ENCODE peak calls at places on chromosomes 7 and 10, in nine cellular contexts. One of them, this sample, is unnamed.

GRCh38 chr7:95549818-95550529 is 46.3 kb downstream of the PDK4 start:
- DNase-seq in pancreas: peak
- DNase-seq in AG09319: peak
- DNase-seq in GM13977: peak
- DNase-seq in tibial nerve: peak
- DNase-seq in astrocyte of the cerebellum: peak
- DNase-seq in upper lobe of right lung: peak
- DNase-seq in BE2C: no peak
- DNase-seq in CD8-positive, alpha-beta T cell: no peak
- DNase-seq in this sample: peak

GRCh38 chr10:86801995-86802394 is 45.6 kb downstream of the BMPR1A start:
- DNase-seq in tibial nerve: no peak
- DNase-seq in pancreas: no peak
- DNase-seq in astrocyte of the cerebellum: no peak
- DNase-seq in upper lobe of right lung: no peak
- DNase-seq in BE2C: no peak
- DNase-seq in GM13977: no peak
- DNase-seq in CD8-positive, alpha-beta T cell: no peak
- DNase-seq in AG09319: no peak
- DNase-seq in this sample: no peak

GRCh38 chr10:133131053-133131452 is 29.0 kb upstream of the KNDC1 start:
- DNase-seq in tibial nerve: no peak
- DNase-seq in GM13977: no peak
- DNase-seq in pancreas: peak
- DNase-seq in CD8-positive, alpha-beta T cell: no peak
- DNase-seq in BE2C: no peak
- DNase-seq in upper lobe of right lung: no peak
- DNase-seq in astrocyte of the cerebellum: no peak
- DNase-seq in AG09319: no peak
- DNase-seq in this sample: no peak

GRCh38 chr10:24202181-24202570 is 6.8 kb upstream of the KIAA1217 start:
- DNase-seq in BE2C: no peak
- DNase-seq in CD8-positive, alpha-beta T cell: no peak
- DNase-seq in upper lobe of right lung: no peak
- DNase-seq in AG09319: no peak
- DNase-seq in tibial nerve: no peak
- DNase-seq in pancreas: no peak
- DNase-seq in GM13977: no peak
- DNase-seq in astrocyte of the cerebellum: no peak
- DNase-seq in this sample: no peak

GRCh38 chr10:15344876-15345285 is 26.2 kb downstream of the FAM171A1 start:
- DNase-seq in upper lobe of right lung: no peak
- DNase-seq in AG09319: no peak
- DNase-seq in BE2C: no peak
- DNase-seq in GM13977: no peak
- DNase-seq in tibial nerve: no peak
- DNase-seq in CD8-positive, alpha-beta T cell: no peak
- DNase-seq in astrocyte of the cerebellum: peak
- DNase-seq in pancreas: no peak
- DNase-seq in this sample: peak

GRCh38 chr10:105605873-105606272 is 964.8 kb downstream of the SORCS3 start:
- DNase-seq in upper lobe of right lung: no peak
- DNase-seq in pancreas: no peak
- DNase-seq in AG09319: no peak
- DNase-seq in astrocyte of the cerebellum: no peak
- DNase-seq in BE2C: no peak
- DNase-seq in CD8-positive, alpha-beta T cell: no peak
- DNase-seq in GM13977: no peak
- DNase-seq in tibial nerve: no peak
- DNase-seq in this sample: no peak

GRCh38 chr10:117186832-117187615 is 10.3 kb upstream of the KCNK18 start:
- DNase-seq in pancreas: no peak
- DNase-seq in GM13977: no peak
- DNase-seq in AG09319: no peak
- DNase-seq in BE2C: no peak
- DNase-seq in CD8-positive, alpha-beta T cell: no peak
- DNase-seq in astrocyte of the cerebellum: no peak
- DNase-seq in upper lobe of right lung: no peak
- DNase-seq in tibial nerve: no peak
- DNase-seq in this sample: no peak

GRCh38 chr10:69641261-69641980 is 11.4 kb downstream of the FAM241B start:
- DNase-seq in GM13977: no peak
- DNase-seq in CD8-positive, alpha-beta T cell: no peak
- DNase-seq in pancreas: no peak
- DNase-seq in tibial nerve: no peak
- DNase-seq in AG09319: no peak
- DNase-seq in BE2C: no peak
- DNase-seq in upper lobe of right lung: peak
- DNase-seq in astrocyte of the cerebellum: no peak
- DNase-seq in this sample: no peak

GRCh38 chr7:64736575-64736974 is 57.7 kb upstream of the ZNF138 start:
- DNase-seq in upper lobe of right lung: no peak
- DNase-seq in AG09319: no peak
- DNase-seq in pancreas: peak
- DNase-seq in BE2C: no peak
- DNase-seq in astrocyte of the cerebellum: no peak
- DNase-seq in GM13977: no peak
- DNase-seq in tibial nerve: no peak
- DNase-seq in CD8-positive, alpha-beta T cell: no peak
- DNase-seq in this sample: no peak

GRCh38 chr10:94194256-94194655 is 168.5 kb downstream of the NOC3L start:
- DNase-seq in GM13977: no peak
- DNase-seq in tibial nerve: no peak
- DNase-seq in astrocyte of the cerebellum: no peak
- DNase-seq in AG09319: no peak
- DNase-seq in CD8-positive, alpha-beta T cell: no peak
- DNase-seq in upper lobe of right lung: no peak
- DNase-seq in pancreas: no peak
- DNase-seq in BE2C: peak
- DNase-seq in this sample: no peak
- TF ChIP-seq CTCF in GM13977: no peak
- TF ChIP-seq CTCF in tibial nerve: no peak
- TF ChIP-seq CTCF in astrocyte of the cerebellum: peak
- TF ChIP-seq CTCF in AG09319: peak
- TF ChIP-seq CTCF in CD8-positive, alpha-beta T cell: no peak
- TF ChIP-seq CTCF in upper lobe of right lung: no peak
- TF ChIP-seq CTCF in pancreas: no peak
- TF ChIP-seq CTCF in BE2C: no peak
- TF ChIP-seq CTCF in this sample: peak

DNA sequence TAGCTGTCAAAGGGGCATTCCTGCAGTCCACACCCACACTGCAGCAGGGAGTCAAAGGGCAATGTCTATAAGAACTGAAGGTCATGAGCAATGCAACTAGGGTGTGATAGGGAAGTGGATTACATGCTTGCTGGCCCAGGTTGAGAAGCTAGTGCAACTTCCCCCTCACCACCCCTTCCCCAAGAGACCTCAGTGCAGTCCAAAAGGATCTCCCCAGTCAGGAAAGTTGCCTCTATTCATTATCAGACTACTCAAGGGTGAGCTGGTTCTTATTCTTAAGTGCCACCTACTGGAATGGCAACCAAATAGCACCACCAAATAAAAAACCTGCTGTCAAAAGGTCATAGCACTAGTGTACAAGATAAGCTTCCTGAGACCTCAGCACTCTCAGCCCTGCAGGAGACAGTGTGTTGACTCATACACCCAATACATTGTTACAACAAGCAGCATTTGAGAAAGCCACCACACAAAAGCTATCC is 28.2 kb downstream of the MTERF1 start:
- DNase-seq in tibial nerve: no peak
- DNase-seq in BE2C: no peak
- DNase-seq in GM13977: peak
- DNase-seq in astrocyte of the cerebellum: no peak
- DNase-seq in pancreas: no peak
- DNase-seq in CD8-positive, alpha-beta T cell: no peak
- DNase-seq in upper lobe of right lung: no peak
- DNase-seq in AG09319: no peak
- DNase-seq in this sample: peak
- TF ChIP-seq CTCF in tibial nerve: no peak
- TF ChIP-seq CTCF in BE2C: peak
- TF ChIP-seq CTCF in GM13977: peak
- TF ChIP-seq CTCF in astrocyte of the cerebellum: peak
- TF ChIP-seq CTCF in pancreas: no peak
- TF ChIP-seq CTCF in CD8-positive, alpha-beta T cell: no peak
- TF ChIP-seq CTCF in upper lobe of right lung: no peak
- TF ChIP-seq CTCF in AG09319: no peak
- TF ChIP-seq CTCF in this sample: peak

GRCh38 chr7:37491919-37492694 is 43.4 kb upstream of the ELMO1 start:
- DNase-seq in pancreas: peak
- DNase-seq in AG09319: no peak
- DNase-seq in CD8-positive, alpha-beta T cell: no peak
- DNase-seq in BE2C: peak
- DNase-seq in tibial nerve: no peak
- DNase-seq in astrocyte of the cerebellum: no peak
- DNase-seq in GM13977: no peak
- DNase-seq in upper lobe of right lung: no peak
- DNase-seq in this sample: no peak
- TF ChIP-seq CTCF in pancreas: no peak
- TF ChIP-seq CTCF in AG09319: no peak
- TF ChIP-seq CTCF in CD8-positive, alpha-beta T cell: no peak
- TF ChIP-seq CTCF in BE2C: no peak
- TF ChIP-seq CTCF in tibial nerve: no peak
- TF ChIP-seq CTCF in astrocyte of the cerebellum: no peak
- TF ChIP-seq CTCF in GM13977: peak
- TF ChIP-seq CTCF in upper lobe of right lung: no peak
- TF ChIP-seq CTCF in this sample: no peak

GRCh38 chr7:12738665-12739064 is 51.2 kb downstream of the ARL4A start:
- DNase-seq in tibial nerve: no peak
- DNase-seq in CD8-positive, alpha-beta T cell: no peak
- DNase-seq in upper lobe of right lung: no peak
- DNase-seq in GM13977: no peak
- DNase-seq in BE2C: no peak
- DNase-seq in astrocyte of the cerebellum: no peak
- DNase-seq in AG09319: no peak
- DNase-seq in pancreas: no peak
- DNase-seq in this sample: no peak
- TF ChIP-seq CTCF in tibial nerve: no peak
- TF ChIP-seq CTCF in CD8-positive, alpha-beta T cell: no peak
- TF ChIP-seq CTCF in upper lobe of right lung: no peak
- TF ChIP-seq CTCF in GM13977: no peak
- TF ChIP-seq CTCF in BE2C: no peak
- TF ChIP-seq CTCF in astrocyte of the cerebellum: no peak
- TF ChIP-seq CTCF in AG09319: no peak
- TF ChIP-seq CTCF in pancreas: no peak
- TF ChIP-seq CTCF in this sample: no peak